ENCODE peak calls at places on chromosomes 6 and 20, in four cellular contexts. F is heart left ventricle, X is epithelial cell of esophagus, U is coronary artery. R is an unnamed sample.

GRCh38 chr6:134434019-134434949 is 116.4 kb upstream of the SGK1 start:
- DNase-seq in F (no peak), X (no peak), U (no peak), R (no peak)

GRCh38 chr6:45619994-45620471 is 242.3 kb upstream of the SUPT3H start:
- DNase-seq in F (no peak), X (no peak), U (no peak), R (no peak)

GRCh38 chr6:89413006-89413400 is 930 bp upstream of the RRAGD start:
- DNase-seq in F (no peak), X (peak), U (no peak), R (no peak)

GRCh38 chr6:37519461-37519860 is 19.8 kb upstream of the CCDC167 start:
- DNase-seq in F (no peak), X (no peak), U (no peak), R (no peak)

GRCh38 chr20:1871807-1872455 is 23.3 kb upstream of the SIRPA start:
- DNase-seq in F (no peak), X (peak), U (no peak), R (no peak)

GRCh38 chr6:149863596-149863845 is 638 bp downstream of the LRP11 start:
- DNase-seq in F (no peak), X (no peak), U (no peak), R (no peak)

GRCh38 chr6:161889324-161889723 is 615.5 kb upstream of the AGPAT4 start:
- DNase-seq in F (no peak), X (no peak), U (no peak), R (no peak)

GRCh38 chr20:9617940-9618339 is 103.5 kb downstream of the LAMP5 start:
- DNase-seq in F (no peak), X (peak), U (no peak), R (no peak)

GRCh38 chr20:41177636-41178035 is 40.3 kb downstream of the PLCG1 start:
- DNase-seq in F (peak), X (peak), U (peak), R (no peak)

GRCh38 chr20:53304146-53304545 is 289.5 kb downstream of the ZNF217 start:
- DNase-seq in F (no peak), X (no peak), U (no peak), R (no peak)

GRCh38 chr6:164109770-164110140 is 695.2 kb downstream of the QKI start:
- DNase-seq in F (peak), X (no peak), U (no peak), R (no peak)

GRCh38 chr6:83592770-83593394 is 80.5 kb downstream of the PRSS35 start:
- DNase-seq in F (no peak), X (peak), U (no peak), R (no peak)

GRCh38 chr20:58980711-58981563 is at the start of gene NELFCD:
- DNase-seq in F (peak), X (peak), U (peak), R (peak)

GRCh38 chr6:48087448-48087847 is 23.5 kb downstream of the PTCHD4 start:
- DNase-seq in F (no peak), X (peak), U (no peak), R (no peak)

GRCh38 chr20:32325706-32326506 is 32.2 kb upstream of the ASXL1 start:
- DNase-seq in F (no peak), X (peak), U (no peak), R (no peak)

GRCh38 chr20:32326507-32326851 is 31.7 kb upstream of the ASXL1 start:
- DNase-seq in F (no peak), X (peak), U (no peak), R (no peak)

GRCh38 chr20:32329817-32330554 is 28.1 kb upstream of the ASXL1 start:
- DNase-seq in F (no peak), X (peak), U (no peak), R (no peak)

GRCh38 chr20:32330555-32330897 is 27.6 kb upstream of the ASXL1 start:
- DNase-seq in F (no peak), X (no peak), U (no peak), R (no peak)

DNA sequence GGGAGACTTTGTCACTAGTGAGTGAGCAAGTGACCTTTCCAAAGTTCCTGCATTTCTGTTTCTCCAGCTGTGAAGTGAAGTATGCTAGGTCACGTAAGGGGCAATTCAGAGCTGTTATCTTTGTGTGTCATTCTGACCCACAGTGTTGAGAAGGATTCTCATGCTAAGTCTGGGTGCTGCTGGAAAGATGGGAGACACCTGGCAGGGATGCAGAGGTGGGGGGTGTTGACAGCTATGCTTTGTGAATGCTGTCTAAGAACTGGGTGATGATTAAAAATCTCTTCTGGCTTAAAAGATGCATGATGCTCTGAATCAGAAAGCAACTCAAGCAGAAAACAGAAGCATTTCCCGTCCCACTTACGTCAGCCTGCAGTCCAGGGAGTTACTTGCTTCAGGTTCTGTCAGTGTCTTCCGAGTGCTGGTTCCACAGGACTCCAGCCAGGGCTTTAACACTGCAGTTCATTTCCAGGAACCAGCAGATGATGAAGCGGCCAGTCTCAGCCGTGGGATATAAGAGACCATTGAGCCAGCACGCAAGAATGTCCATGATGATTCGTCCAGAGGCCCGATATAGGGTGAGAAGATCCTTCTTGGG is 30.9 kb upstream of the ASXL1 start:
- DNase-seq in F (no peak), X (no peak), U (no peak), R (no peak)
- H3K4me3 ChIP-seq in F (no peak), X (no peak), U (no peak), R (no peak)

DNA sequence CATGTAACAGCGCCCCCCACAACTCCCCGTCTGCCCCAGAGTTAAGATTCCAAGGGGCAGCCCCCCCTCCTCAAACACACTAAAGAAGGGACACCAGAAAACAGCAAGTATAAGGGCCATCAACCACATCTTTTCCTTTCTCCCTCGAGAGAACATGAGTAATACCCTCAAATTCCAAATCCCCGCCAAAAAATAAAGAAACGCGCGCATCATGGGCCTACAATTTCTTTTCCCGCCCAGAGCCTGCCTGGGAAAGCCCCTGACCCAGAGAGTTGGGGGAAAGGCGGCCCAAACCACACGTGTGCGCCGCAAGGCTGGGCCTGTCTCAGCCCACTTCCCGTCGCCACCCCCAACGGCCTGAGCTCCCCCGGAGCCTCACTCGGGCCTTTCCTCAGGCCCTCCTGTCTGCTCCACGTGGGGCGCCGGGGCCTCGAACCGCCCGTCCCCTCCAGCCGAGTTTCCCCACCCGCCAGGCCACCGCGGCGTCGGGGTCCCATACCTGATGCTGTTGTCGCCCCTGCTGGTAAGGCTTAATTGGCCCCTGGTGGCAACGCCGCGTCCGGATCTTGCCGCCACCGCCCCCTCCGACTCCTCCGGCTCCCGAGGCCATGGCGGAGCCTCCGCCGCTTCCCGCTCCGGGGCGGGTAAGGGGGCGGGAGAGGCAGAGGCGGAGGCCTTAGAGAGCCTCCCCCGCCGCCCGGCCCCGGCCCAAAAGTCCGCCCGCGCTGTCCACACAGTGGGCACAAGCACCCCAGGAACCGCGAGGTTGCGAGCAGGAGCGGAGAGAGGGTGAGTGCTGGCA is 746 bp downstream of the NUP153 start:
- DNase-seq in F (peak), X (peak), U (peak), R (peak)
- TF ChIP-seq CTCF in F (no peak), X (peak), U (no peak), R (no peak)

GRCh38 chr6:31112478-31112877 is at the start of gene C6orf15:
- DNase-seq in F (no peak), X (no peak), U (no peak), R (peak)

GRCh38 chr6:31115941-31116560 is 1.5 kb downstream of the PSORS1C1 start:
- DNase-seq in F (no peak), X (no peak), U (no peak), R (peak)

GRCh38 chr6:31113861-31114539 is 600 bp upstream of the PSORS1C1 start:
- DNase-seq in F (no peak), X (no peak), U (no peak), R (peak)

GRCh38 chr6:31114970-31115849 is 610 bp downstream of the PSORS1C1 start:
- DNase-seq in F (no peak), X (peak), U (no peak), R (peak)

GRCh38 chr6:31114540-31114876 is at the start of gene PSORS1C1:
- DNase-seq in F (peak), X (peak), U (no peak), R (peak)
- H3K4me3 ChIP-seq in F (peak), X (peak), U (peak), R (peak)

GRCh38 chr6:54267798-54268197 is 40.4 kb upstream of the TINAG start:
- DNase-seq in F (no peak), X (peak), U (no peak), R (no peak)
- TF ChIP-seq CTCF in F (peak), X (peak), U (no peak), R (no peak)

DNA sequence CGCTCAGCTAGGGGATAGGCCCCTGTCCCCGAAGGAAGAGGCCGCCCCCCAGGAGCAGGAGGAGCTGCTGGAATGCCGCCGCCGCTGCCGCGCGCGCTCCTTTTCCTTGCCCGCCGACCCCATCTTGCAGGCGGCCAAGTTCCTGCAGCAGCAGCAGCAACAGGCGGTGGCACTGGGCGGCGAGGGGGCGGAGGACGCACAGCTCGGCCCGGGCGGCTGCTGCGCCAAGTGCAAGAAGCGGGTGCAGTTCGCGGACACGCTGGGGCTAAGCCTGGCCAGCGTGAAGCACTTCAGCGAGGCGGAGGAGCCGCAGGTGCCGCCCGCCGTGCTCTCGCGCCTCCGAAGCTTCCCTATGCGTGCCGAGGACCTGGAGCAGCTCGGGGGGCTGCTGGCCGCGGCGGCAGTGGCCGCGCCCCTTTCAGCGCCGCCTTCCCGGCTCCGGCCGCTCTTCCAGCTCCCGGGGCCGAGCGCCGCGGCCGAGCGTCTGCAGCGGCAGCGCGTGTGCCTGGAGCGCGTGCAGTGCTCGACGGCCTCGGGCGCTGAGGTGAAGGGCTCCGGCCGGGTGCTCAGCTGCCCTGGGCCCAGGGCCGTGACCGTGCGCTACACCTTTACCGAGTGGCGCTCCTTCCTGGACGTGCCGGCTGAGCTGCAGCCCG is 625 bp downstream of the PPP1R3G start:
- DNase-seq in F (peak), X (peak), U (no peak), R (peak)
- H3K4me3 ChIP-seq in F (peak), X (peak), U (peak), R (peak)

GRCh38 chr20:48722737-48723191 is 105.0 kb downstream of the PREX1 start:
- DNase-seq in F (no peak), X (no peak), U (peak), R (peak)

GRCh38 chr20:48722002-48722731 is 105.6 kb downstream of the PREX1 start:
- DNase-seq in F (no peak), X (no peak), U (peak), R (peak)

GRCh38 chr20:48724891-48725588 is 102.8 kb downstream of the PREX1 start:
- DNase-seq in F (no peak), X (no peak), U (no peak), R (peak)

GRCh38 chr20:48725589-48725991 is 102.2 kb downstream of the PREX1 start:
- DNase-seq in F (no peak), X (no peak), U (no peak), R (no peak)

GRCh38 chr20:48723308-48724264 is 104.2 kb downstream of the PREX1 start:
- DNase-seq in F (peak), X (no peak), U (peak), R (peak)
- TF ChIP-seq CTCF in F (no peak), X (no peak), U (no peak), R (no peak)

DNA sequence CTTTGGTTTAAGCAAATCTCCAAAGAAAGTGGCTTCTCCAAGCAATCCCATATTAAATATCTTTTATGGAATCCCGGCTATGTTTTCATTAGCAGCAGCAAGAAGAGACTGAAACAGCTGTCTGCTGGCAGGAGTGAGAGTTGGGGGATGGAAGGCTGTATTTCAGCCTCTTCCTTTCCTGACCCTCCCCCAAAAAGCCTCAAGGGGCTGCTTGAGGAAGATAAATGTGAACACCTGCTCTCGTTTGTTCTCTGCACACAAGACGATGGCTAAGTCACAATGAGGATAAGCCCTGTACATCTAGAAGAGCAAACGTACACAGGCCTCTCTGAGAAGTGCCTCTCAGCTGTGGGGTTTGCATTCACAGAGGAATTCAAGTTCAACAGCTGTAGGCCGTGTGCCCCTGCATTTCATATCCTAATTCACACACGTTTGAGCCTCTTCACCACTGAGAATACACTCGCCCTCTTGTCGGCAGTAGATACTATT is 16.3 kb downstream of the RIPOR2 start:
- DNase-seq in F (no peak), X (no peak), U (no peak), R (no peak)
- H3K4me3 ChIP-seq in F (no peak), X (no peak), U (no peak), R (peak)

DNA sequence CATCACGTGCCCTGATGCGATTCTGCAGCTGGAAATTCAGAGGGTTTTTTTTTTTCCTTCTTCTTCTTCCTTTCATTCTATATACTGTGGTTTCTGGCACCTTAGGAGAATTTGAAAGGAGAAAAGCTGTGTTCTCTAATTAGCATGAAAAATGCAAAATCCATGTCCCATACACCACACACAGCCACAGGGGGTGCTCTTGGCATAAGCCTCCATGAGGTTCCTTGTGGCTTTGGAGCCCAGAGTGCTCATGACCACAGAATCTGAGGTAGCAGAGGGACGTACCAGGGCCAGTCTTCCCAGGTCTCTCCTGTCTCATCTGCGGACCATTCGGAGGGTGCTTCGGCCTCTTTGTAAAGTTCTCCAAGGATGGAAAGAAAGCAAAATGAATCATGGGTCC is 258.4 kb upstream of the CDH4 start:
- DNase-seq in F (no peak), X (no peak), U (no peak), R (no peak)
- TF ChIP-seq CTCF in F (no peak), X (no peak), U (no peak), R (no peak)

GRCh38 chr6:27126046-27126814 is 121.3 kb upstream of the PRSS16 start:
- DNase-seq in F (no peak), X (no peak), U (no peak), R (no peak)
- H3K4me3 ChIP-seq in F (peak), X (no peak), U (peak), R (peak)

GRCh38 chr20:57581202-57582028 is 20.5 kb downstream of the PCK1 start:
- DNase-seq in F (no peak), X (no peak), U (no peak), R (peak)

GRCh38 chr20:57580478-57581201 is 19.7 kb downstream of the PCK1 start:
- DNase-seq in F (no peak), X (no peak), U (no peak), R (peak)

GRCh38 chr20:57583289-57584257 is 22.7 kb downstream of the PCK1 start:
- DNase-seq in F (no peak), X (no peak), U (no peak), R (peak)

GRCh38 chr20:57582029-57582378 is 21.1 kb downstream of the PCK1 start:
- DNase-seq in F (no peak), X (no peak), U (no peak), R (peak)

GRCh38 chr20:57582432-57583288 is 21.8 kb downstream of the PCK1 start:
- DNase-seq in F (peak), X (peak), U (no peak), R (peak)
- TF ChIP-seq CTCF in F (peak), X (peak), U (no peak), R (no peak)